ENCODE peak calls at places on chromosomes 4 and X, in six cellular contexts. F is aorta, D is NCI-H1092, Z is SHP77, S is GOT3, N is mesothelial cell of epicardium. I is an unnamed sample.

GRCh38 chr4:169115897-169116254 is 105.8 kb upstream of the CBR4 start:
- DNase-seq in D (no peak), S (no peak), Z (peak; percentile 2), F (no peak), N (no peak), I (peak; percentile 55)

GRCh38 chr4:102180080-102180479 is 165.2 kb downstream of the SLC39A8 start:
- DNase-seq in S (no peak), F (no peak), Z (no peak), N (no peak), D (no peak), I (no peak)

GRCh38 chr4:83369825-83370639 is 35.4 kb upstream of the HPSE start:
- DNase-seq in D (no peak), N (no peak), F (no peak), S (no peak), Z (no peak), I (no peak)

GRCh38 chr4:2694691-2695090 is 61.4 kb downstream of the TNIP2 start:
- DNase-seq in N (no peak), Z (no peak), F (peak; percentile 63), S (no peak), D (no peak), I (no peak)

GRCh38 chr4:52372269-52372668 is 286.8 kb downstream of the USP46 start:
- DNase-seq in F (no peak), Z (no peak), N (no peak), S (no peak), D (no peak), I (no peak)

GRCh38 chr4:117755438-117755837 is 278.8 kb upstream of the NDST3 start:
- DNase-seq in S (no peak), N (no peak), F (no peak), Z (no peak), D (no peak), I (no peak)

GRCh38 chr4:79078339-79078738 is 139.1 kb upstream of the PAQR3 start:
- DNase-seq in D (no peak), N (no peak), S (no peak), F (no peak), Z (no peak), I (no peak)

GRCh38 chr4:41526628-41527027 is 11.3 kb upstream of the LIMCH1 start:
- DNase-seq in Z (no peak), S (no peak), F (no peak), D (no peak), N (no peak), I (no peak)

GRCh38 chr4:185283723-185284122 is 74.3 kb downstream of the SNX25 start:
- DNase-seq in Z (no peak), S (no peak), F (no peak), N (no peak), D (no peak), I (no peak)

GRCh38 chrX:65961714-65962113 is 78.2 kb downstream of the VSIG4 start:
- DNase-seq in F (no peak), Z (no peak), S (no peak), N (no peak), D (no peak), I (no peak)

GRCh38 chr4:77922158-77923094 is 59.8 kb downstream of the MRPL1 start:
- DNase-seq in N (no peak), D (no peak), Z (no peak), S (no peak), F (no peak), I (no peak)

GRCh38 chr4:109614466-109614865 is 54.4 kb downstream of the MCUB start:
- DNase-seq in F (no peak), N (no peak), D (no peak), Z (no peak), S (no peak), I (no peak)

GRCh38 chr4:2489841-2490552 is 21.1 kb downstream of the RNF4 start:
- DNase-seq in Z (no peak), S (no peak), D (no peak), F (no peak), N (no peak), I (no peak)

GRCh38 chr4:1808851-1809753 is 16.0 kb downstream of the FGFR3 start:
- DNase-seq in Z (no peak), D (no peak), F (no peak), S (no peak), N (no peak), I (no peak)

GRCh38 chr4:8735236-8736082 is 136.2 kb downstream of the HMX1 start:
- DNase-seq in S (no peak), F (no peak), Z (no peak), N (peak; percentile 11), D (no peak), I (no peak)

GRCh38 chr4:40379248-40379647 is 44.1 kb downstream of the CHRNA9 start:
- DNase-seq in F (no peak), N (no peak), D (no peak), Z (no peak), S (no peak), I (no peak)

GRCh38 chr4:108980455-108981239 is 217.8 kb upstream of the ETNPPL start:
- DNase-seq in Z (no peak), N (no peak), D (no peak), S (no peak), F (no peak), I (no peak)

GRCh38 chrX:109384569-109385174 is 97.2 kb downstream of the GUCY2F start:
- DNase-seq in N (no peak), D (no peak), S (no peak), F (no peak), Z (no peak), I (no peak)

GRCh38 chr4:159060161-159060560 is 42.7 kb upstream of the RAPGEF2 start:
- DNase-seq in D (no peak), N (no peak), S (no peak), Z (no peak), F (no peak), I (no peak)

GRCh38 chr4:38510201-38510600 is 153.8 kb upstream of the KLF3 start:
- DNase-seq in Z (no peak), F (no peak), S (no peak), N (no peak), D (no peak), I (no peak)

GRCh38 chr4:4591071-4591470 is 49.2 kb upstream of the STX18 start:
- DNase-seq in D (no peak), Z (no peak), F (no peak), S (no peak), N (no peak), I (no peak)

GRCh38 chr4:57640391-57641100 is 530.4 kb upstream of the IGFBP7 start:
- DNase-seq in F (no peak), Z (no peak), S (no peak), N (no peak), D (no peak), I (no peak)

GRCh38 chr4:126991965-126992364 is 640.8 kb upstream of the INTU start:
- DNase-seq in F (no peak), Z (no peak), D (no peak), S (no peak), N (no peak), I (no peak)